ENCODE peak calls at places on chromosomes 4 and X, in six cellular contexts. I, S, Q, J, X and D are unnamed samples.

GRCh38 chr4:176475091-176475490 is 155.3 kb downstream of the SPCS3 start:
- DNase-seq in I (no peak), S (no peak), Q (no peak), J (no peak), X (no peak), D (no peak)

GRCh38 chr4:8908206-8908893 is 36.7 kb upstream of the HMX1 start:
- DNase-seq in I (no peak), S (no peak), Q (no peak), J (no peak), X (no peak), D (no peak)

GRCh38 chr4:164779811-164780216 is 25.9 kb downstream of the SMIM31 start:
- DNase-seq in I (no peak), S (peak; percentile 47), Q (peak; percentile 1), J (peak; percentile 62), X (peak; percentile 47), D (peak; percentile 4)

GRCh38 chr4:89579776-89580175 is 257.2 kb downstream of the SNCA start:
- DNase-seq in I (no peak), S (no peak), Q (no peak), J (no peak), X (no peak), D (no peak)

GRCh38 chrX:68177542-68177941 is 255.8 kb downstream of the OPHN1 start:
- DNase-seq in I (no peak), S (no peak), Q (no peak), J (peak; percentile 24), X (peak; percentile 42), D (no peak)

GRCh38 chr4:3174371-3175338 is 74.3 kb upstream of the MSANTD1 start:
- DNase-seq in I (no peak), S (no peak), Q (no peak), J (no peak), X (no peak), D (no peak)

GRCh38 chrX:11427082-11428033 is 134.1 kb downstream of the AMELX start:
- DNase-seq in I (peak; percentile 33), S (peak; percentile 2), Q (no peak), J (no peak), X (no peak), D (peak; percentile 11)

GRCh38 chr4:95165926-95166524 is 382.7 kb downstream of the UNC5C start:
- DNase-seq in I (peak; percentile 29), S (peak; percentile 31), Q (no peak), J (peak; percentile 74), X (peak; percentile 52), D (peak; percentile 34)

GRCh38 chr4:65340382-65341109 is 329.7 kb downstream of the EPHA5 start:
- DNase-seq in I (no peak), S (no peak), Q (no peak), J (no peak), X (peak; percentile 14), D (no peak)

GRCh38 chr4:112214397-112215264 is 17.0 kb upstream of the AP1AR start:
- DNase-seq in I (no peak), S (no peak), Q (no peak), J (peak; percentile 31), X (no peak), D (peak; percentile 34)

GRCh38 chrX:56764153-56764974 is 35.3 kb downstream of the NBDY start:
- DNase-seq in I (peak; percentile 77), S (peak; percentile 32), Q (peak; percentile 28), J (peak; percentile 73), X (peak; percentile 48), D (peak; percentile 83)

GRCh38 chr4:179415842-179416223 is 1973.6 kb upstream of the AGA start:
- DNase-seq in I (no peak), S (no peak), Q (no peak), J (no peak), X (no peak), D (no peak)

GRCh38 chr4:54109226-54110018 is 9.5 kb downstream of the GSX2 start:
- DNase-seq in I (no peak), S (no peak), Q (no peak), J (no peak), X (no peak), D (no peak)